ENCODE peak calls at places on chromosomes 16 and 17, in seven cellular contexts. One of them, this sample, is unnamed.

GRCh38 chr17:42720996-42721583 is 23.8 kb downstream of the EZH1 start:
- DNase-seq in sciatic nerve: no peak
- DNase-seq in neural progenitor cell: peak; percentile 83
- DNase-seq in mesendoderm: peak; percentile 67
- DNase-seq in stimulated activated CD8-positive, alpha-beta memory T cell treated with anti-CD3 and anti-CD28 coated beads, Interleukin-7, amount 100 ng/mL, for 1 hour: no peak
- DNase-seq in GM13977: peak; percentile 70
- DNase-seq in colonic mucosa: peak; percentile 48
- DNase-seq in this sample: peak; percentile 72

GRCh38 chr17:32909787-32910369 is 18.1 kb upstream of the TMEM98 start:
- DNase-seq in sciatic nerve: peak; percentile 80
- DNase-seq in neural progenitor cell: peak; percentile 82
- DNase-seq in mesendoderm: peak; percentile 94
- DNase-seq in stimulated activated CD8-positive, alpha-beta memory T cell treated with anti-CD3 and anti-CD28 coated beads, Interleukin-7, amount 100 ng/mL, for 1 hour: peak; percentile 2
- DNase-seq in GM13977: peak; percentile 75
- DNase-seq in colonic mucosa: peak; percentile 94
- DNase-seq in this sample: peak; percentile 81

GRCh38 chr17:2173005-2173404 is 118.1 kb downstream of the HIC1 start:
- DNase-seq in sciatic nerve: no peak
- DNase-seq in neural progenitor cell: no peak
- DNase-seq in mesendoderm: no peak
- DNase-seq in stimulated activated CD8-positive, alpha-beta memory T cell treated with anti-CD3 and anti-CD28 coated beads, Interleukin-7, amount 100 ng/mL, for 1 hour: no peak
- DNase-seq in GM13977: no peak
- DNase-seq in colonic mucosa: no peak
- DNase-seq in this sample: no peak

GRCh38 chr17:61208301-61209098 is 191.1 kb upstream of the TBX2 start:
- DNase-seq in sciatic nerve: no peak
- DNase-seq in neural progenitor cell: no peak
- DNase-seq in mesendoderm: no peak
- DNase-seq in stimulated activated CD8-positive, alpha-beta memory T cell treated with anti-CD3 and anti-CD28 coated beads, Interleukin-7, amount 100 ng/mL, for 1 hour: no peak
- DNase-seq in GM13977: no peak
- DNase-seq in colonic mucosa: no peak
- DNase-seq in this sample: no peak

GRCh38 chr16:84459941-84460405 is 44.5 kb downstream of the MEAK7 start:
- DNase-seq in sciatic nerve: peak; percentile 28
- DNase-seq in neural progenitor cell: no peak
- DNase-seq in mesendoderm: no peak
- DNase-seq in stimulated activated CD8-positive, alpha-beta memory T cell treated with anti-CD3 and anti-CD28 coated beads, Interleukin-7, amount 100 ng/mL, for 1 hour: no peak
- DNase-seq in GM13977: no peak
- DNase-seq in colonic mucosa: no peak
- DNase-seq in this sample: no peak

GRCh38 chr16:79066621-79067020 is 533.9 kb downstream of the MAF start:
- DNase-seq in sciatic nerve: no peak
- DNase-seq in neural progenitor cell: peak; percentile 63
- DNase-seq in mesendoderm: no peak
- DNase-seq in stimulated activated CD8-positive, alpha-beta memory T cell treated with anti-CD3 and anti-CD28 coated beads, Interleukin-7, amount 100 ng/mL, for 1 hour: no peak
- DNase-seq in GM13977: no peak
- DNase-seq in colonic mucosa: peak; percentile 24
- DNase-seq in this sample: no peak

GRCh38 chr17:63445571-63446217 is 412 bp downstream of the CYB561 start:
- DNase-seq in sciatic nerve: no peak
- DNase-seq in neural progenitor cell: peak; percentile 83
- DNase-seq in mesendoderm: peak; percentile 87
- DNase-seq in stimulated activated CD8-positive, alpha-beta memory T cell treated with anti-CD3 and anti-CD28 coated beads, Interleukin-7, amount 100 ng/mL, for 1 hour: peak; percentile 35
- DNase-seq in GM13977: peak; percentile 78
- DNase-seq in colonic mucosa: peak; percentile 56
- DNase-seq in this sample: peak; percentile 95

GRCh38 chr16:86809458-86809955 is 231.2 kb downstream of the FOXL1 start:
- DNase-seq in sciatic nerve: no peak
- DNase-seq in neural progenitor cell: no peak
- DNase-seq in mesendoderm: peak; percentile 36
- DNase-seq in stimulated activated CD8-positive, alpha-beta memory T cell treated with anti-CD3 and anti-CD28 coated beads, Interleukin-7, amount 100 ng/mL, for 1 hour: no peak
- DNase-seq in GM13977: no peak
- DNase-seq in colonic mucosa: no peak
- DNase-seq in this sample: no peak

GRCh38 chr17:75128694-75129505 is 2.6 kb downstream of the NT5C start:
- DNase-seq in sciatic nerve: no peak
- DNase-seq in neural progenitor cell: no peak
- DNase-seq in mesendoderm: no peak
- DNase-seq in stimulated activated CD8-positive, alpha-beta memory T cell treated with anti-CD3 and anti-CD28 coated beads, Interleukin-7, amount 100 ng/mL, for 1 hour: no peak
- DNase-seq in GM13977: no peak
- DNase-seq in colonic mucosa: no peak
- DNase-seq in this sample: no peak

GRCh38 chr17:42404326-42405055 is 16.2 kb upstream of the STAT3 start:
- DNase-seq in sciatic nerve: no peak
- DNase-seq in neural progenitor cell: no peak
- DNase-seq in mesendoderm: no peak
- DNase-seq in stimulated activated CD8-positive, alpha-beta memory T cell treated with anti-CD3 and anti-CD28 coated beads, Interleukin-7, amount 100 ng/mL, for 1 hour: no peak
- DNase-seq in GM13977: no peak
- DNase-seq in colonic mucosa: no peak
- DNase-seq in this sample: no peak

GRCh38 chr16:31120129-31120528 is 2.7 kb downstream of the KAT8 start:
- DNase-seq in sciatic nerve: no peak
- DNase-seq in neural progenitor cell: no peak
- DNase-seq in mesendoderm: no peak
- DNase-seq in stimulated activated CD8-positive, alpha-beta memory T cell treated with anti-CD3 and anti-CD28 coated beads, Interleukin-7, amount 100 ng/mL, for 1 hour: no peak
- DNase-seq in GM13977: no peak
- DNase-seq in colonic mucosa: no peak
- DNase-seq in this sample: no peak

GRCh38 chr17:66494023-66494803 is 191.8 kb downstream of the PRKCA start:
- DNase-seq in sciatic nerve: no peak
- DNase-seq in neural progenitor cell: no peak
- DNase-seq in mesendoderm: peak; percentile 39
- DNase-seq in stimulated activated CD8-positive, alpha-beta memory T cell treated with anti-CD3 and anti-CD28 coated beads, Interleukin-7, amount 100 ng/mL, for 1 hour: no peak
- DNase-seq in GM13977: no peak
- DNase-seq in colonic mucosa: no peak
- DNase-seq in this sample: no peak

GRCh38 chr16:87702325-87702811 is 63.4 kb downstream of the KLHDC4 start:
- DNase-seq in sciatic nerve: no peak
- DNase-seq in neural progenitor cell: peak; percentile 79
- DNase-seq in mesendoderm: peak; percentile 58
- DNase-seq in stimulated activated CD8-positive, alpha-beta memory T cell treated with anti-CD3 and anti-CD28 coated beads, Interleukin-7, amount 100 ng/mL, for 1 hour: no peak
- DNase-seq in GM13977: peak; percentile 93
- DNase-seq in colonic mucosa: no peak
- DNase-seq in this sample: peak; percentile 95

GRCh38 chr17:63634163-63634562 is 11.9 kb downstream of the MAP3K3 start:
- DNase-seq in sciatic nerve: no peak
- DNase-seq in neural progenitor cell: peak; percentile 21
- DNase-seq in mesendoderm: peak; percentile 78
- DNase-seq in stimulated activated CD8-positive, alpha-beta memory T cell treated with anti-CD3 and anti-CD28 coated beads, Interleukin-7, amount 100 ng/mL, for 1 hour: no peak
- DNase-seq in GM13977: no peak
- DNase-seq in colonic mucosa: no peak
- DNase-seq in this sample: no peak

GRCh38 chr16:20611350-20611902 is 35.3 kb upstream of the ACSM2B start:
- DNase-seq in sciatic nerve: no peak
- DNase-seq in neural progenitor cell: no peak
- DNase-seq in mesendoderm: no peak
- DNase-seq in stimulated activated CD8-positive, alpha-beta memory T cell treated with anti-CD3 and anti-CD28 coated beads, Interleukin-7, amount 100 ng/mL, for 1 hour: no peak
- DNase-seq in GM13977: no peak
- DNase-seq in colonic mucosa: no peak
- DNase-seq in this sample: no peak

GRCh38 chr16:88320947-88321634 is 61.7 kb upstream of the ZNF469 start:
- DNase-seq in sciatic nerve: no peak
- DNase-seq in neural progenitor cell: no peak
- DNase-seq in mesendoderm: peak; percentile 27
- DNase-seq in stimulated activated CD8-positive, alpha-beta memory T cell treated with anti-CD3 and anti-CD28 coated beads, Interleukin-7, amount 100 ng/mL, for 1 hour: no peak
- DNase-seq in GM13977: no peak
- DNase-seq in colonic mucosa: no peak
- DNase-seq in this sample: no peak

GRCh38 chr17:50591338-50591737 is 30.8 kb downstream of the CACNA1G start:
- DNase-seq in sciatic nerve: no peak
- DNase-seq in neural progenitor cell: no peak
- DNase-seq in mesendoderm: no peak
- DNase-seq in stimulated activated CD8-positive, alpha-beta memory T cell treated with anti-CD3 and anti-CD28 coated beads, Interleukin-7, amount 100 ng/mL, for 1 hour: no peak
- DNase-seq in GM13977: no peak
- DNase-seq in colonic mucosa: no peak
- DNase-seq in this sample: no peak

GRCh38 chr16:85309656-85310587 is 197.7 kb upstream of the CIBAR2 start:
- DNase-seq in sciatic nerve: peak; percentile 86
- DNase-seq in neural progenitor cell: peak; percentile 74
- DNase-seq in mesendoderm: peak; percentile 62
- DNase-seq in stimulated activated CD8-positive, alpha-beta memory T cell treated with anti-CD3 and anti-CD28 coated beads, Interleukin-7, amount 100 ng/mL, for 1 hour: no peak
- DNase-seq in GM13977: peak; percentile 56
- DNase-seq in colonic mucosa: no peak
- DNase-seq in this sample: no peak

GRCh38 chr16:89187337-89188063 is 12.8 kb downstream of the SLC22A31 start:
- DNase-seq in sciatic nerve: no peak
- DNase-seq in neural progenitor cell: peak; percentile 42
- DNase-seq in mesendoderm: no peak
- DNase-seq in stimulated activated CD8-positive, alpha-beta memory T cell treated with anti-CD3 and anti-CD28 coated beads, Interleukin-7, amount 100 ng/mL, for 1 hour: no peak
- DNase-seq in GM13977: no peak
- DNase-seq in colonic mucosa: no peak
- DNase-seq in this sample: no peak

GRCh38 chr17:11803635-11804034 is 193.6 kb downstream of the ZNF18 start:
- DNase-seq in sciatic nerve: no peak
- DNase-seq in neural progenitor cell: peak; percentile 41
- DNase-seq in mesendoderm: peak; percentile 7
- DNase-seq in stimulated activated CD8-positive, alpha-beta memory T cell treated with anti-CD3 and anti-CD28 coated beads, Interleukin-7, amount 100 ng/mL, for 1 hour: no peak
- DNase-seq in GM13977: no peak
- DNase-seq in colonic mucosa: no peak
- DNase-seq in this sample: peak; percentile 32

GRCh38 chr17:78709119-78709681 is 72.9 kb downstream of the CYTH1 start:
- DNase-seq in sciatic nerve: no peak
- DNase-seq in neural progenitor cell: no peak
- DNase-seq in mesendoderm: no peak
- DNase-seq in stimulated activated CD8-positive, alpha-beta memory T cell treated with anti-CD3 and anti-CD28 coated beads, Interleukin-7, amount 100 ng/mL, for 1 hour: no peak
- DNase-seq in GM13977: peak; percentile 54
- DNase-seq in colonic mucosa: no peak
- DNase-seq in this sample: no peak

GRCh38 chr17:7613769-7614421 is 802 bp downstream of the FXR2 start:
- DNase-seq in sciatic nerve: no peak
- DNase-seq in neural progenitor cell: no peak
- DNase-seq in mesendoderm: peak; percentile 43
- DNase-seq in stimulated activated CD8-positive, alpha-beta memory T cell treated with anti-CD3 and anti-CD28 coated beads, Interleukin-7, amount 100 ng/mL, for 1 hour: no peak
- DNase-seq in GM13977: no peak
- DNase-seq in colonic mucosa: no peak
- DNase-seq in this sample: no peak

GRCh38 chr16:970379-970765 is 412 bp downstream of the LMF1 start:
- DNase-seq in sciatic nerve: peak; percentile 70
- DNase-seq in neural progenitor cell: peak; percentile 56
- DNase-seq in mesendoderm: no peak
- DNase-seq in stimulated activated CD8-positive, alpha-beta memory T cell treated with anti-CD3 and anti-CD28 coated beads, Interleukin-7, amount 100 ng/mL, for 1 hour: no peak
- DNase-seq in GM13977: no peak
- DNase-seq in colonic mucosa: peak; percentile 33
- DNase-seq in this sample: peak; percentile 78

GRCh38 chr16:17360810-17361209 is 110.0 kb downstream of the XYLT1 start:
- DNase-seq in sciatic nerve: no peak
- DNase-seq in neural progenitor cell: no peak
- DNase-seq in mesendoderm: no peak
- DNase-seq in stimulated activated CD8-positive, alpha-beta memory T cell treated with anti-CD3 and anti-CD28 coated beads, Interleukin-7, amount 100 ng/mL, for 1 hour: no peak
- DNase-seq in GM13977: no peak
- DNase-seq in colonic mucosa: no peak
- DNase-seq in this sample: no peak

GRCh38 chr16:85919271-85920267 is 20.6 kb downstream of the IRF8 start:
- DNase-seq in sciatic nerve: no peak
- DNase-seq in neural progenitor cell: no peak
- DNase-seq in mesendoderm: no peak
- DNase-seq in stimulated activated CD8-positive, alpha-beta memory T cell treated with anti-CD3 and anti-CD28 coated beads, Interleukin-7, amount 100 ng/mL, for 1 hour: no peak
- DNase-seq in GM13977: no peak
- DNase-seq in colonic mucosa: no peak
- DNase-seq in this sample: no peak

GRCh38 chr16:261031-261691 is 14.6 kb downstream of the RGS11 start:
- DNase-seq in sciatic nerve: no peak
- DNase-seq in neural progenitor cell: no peak
- DNase-seq in mesendoderm: no peak
- DNase-seq in stimulated activated CD8-positive, alpha-beta memory T cell treated with anti-CD3 and anti-CD28 coated beads, Interleukin-7, amount 100 ng/mL, for 1 hour: no peak
- DNase-seq in GM13977: no peak
- DNase-seq in colonic mucosa: no peak
- DNase-seq in this sample: no peak

GRCh38 chr17:66393038-66393437 is 90.6 kb downstream of the PRKCA start:
- DNase-seq in sciatic nerve: no peak
- DNase-seq in neural progenitor cell: no peak
- DNase-seq in mesendoderm: no peak
- DNase-seq in stimulated activated CD8-positive, alpha-beta memory T cell treated with anti-CD3 and anti-CD28 coated beads, Interleukin-7, amount 100 ng/mL, for 1 hour: no peak
- DNase-seq in GM13977: no peak
- DNase-seq in colonic mucosa: no peak
- DNase-seq in this sample: no peak

GRCh38 chr17:58001461-58002124 is 5.5 kb downstream of the SRSF1 start:
- DNase-seq in sciatic nerve: no peak
- DNase-seq in neural progenitor cell: no peak
- DNase-seq in mesendoderm: no peak
- DNase-seq in stimulated activated CD8-positive, alpha-beta memory T cell treated with anti-CD3 and anti-CD28 coated beads, Interleukin-7, amount 100 ng/mL, for 1 hour: no peak
- DNase-seq in GM13977: no peak
- DNase-seq in colonic mucosa: no peak
- DNase-seq in this sample: no peak